ENCODE peak calls at places on chromosomes 11 and 22, in five cellular contexts. One of them, this sample, is unnamed.

GRCh38 chr11:69642549-69642912 is 1.6 kb downstream of the CCND1 start:
- DNase-seq in EL: no peak
- DNase-seq in activated CD4-positive, alpha-beta T cell treated with anti-CD3 and anti-CD28 coated beads, Interleukin-2, amount 50 U/mL, for 4 hours: peak; percentile 55
- DNase-seq in DMS79 treated with DMSO at 0.1 percent for 48 hours: no peak
- DNase-seq in T-helper 2 cell treated with Interferon-gamma antibody and Interleukin-4, amounts not matched to agents 5 μg/mL and 100 μg/mL, for 36 hours: peak; percentile 18
- DNase-seq in this sample: no peak

GRCh38 chr11:71446942-71447688 is 1.1 kb downstream of the DHCR7 start:
- DNase-seq in T-helper 2 cell treated with Interferon-gamma antibody and Interleukin-4, amounts not matched to agents 5 μg/mL and 100 μg/mL, for 36 hours: no peak
- DNase-seq in DMS79 treated with DMSO at 0.1 percent for 48 hours: peak; percentile 39
- DNase-seq in EL: peak; percentile 58
- DNase-seq in activated CD4-positive, alpha-beta T cell treated with anti-CD3 and anti-CD28 coated beads, Interleukin-2, amount 50 U/mL, for 4 hours: no peak
- DNase-seq in this sample: no peak

GRCh38 chr22:46377566-46378498 is 42.3 kb downstream of the TRMU start:
- DNase-seq in T-helper 2 cell treated with Interferon-gamma antibody and Interleukin-4, amounts not matched to agents 5 μg/mL and 100 μg/mL, for 36 hours: no peak
- DNase-seq in activated CD4-positive, alpha-beta T cell treated with anti-CD3 and anti-CD28 coated beads, Interleukin-2, amount 50 U/mL, for 4 hours: no peak
- DNase-seq in DMS79 treated with DMSO at 0.1 percent for 48 hours: peak; percentile 6
- DNase-seq in EL: peak; percentile 52
- DNase-seq in this sample: no peak

GRCh38 chr22:20305894-20306645 is 13.8 kb downstream of the DGCR6L start:
- DNase-seq in activated CD4-positive, alpha-beta T cell treated with anti-CD3 and anti-CD28 coated beads, Interleukin-2, amount 50 U/mL, for 4 hours: no peak
- DNase-seq in DMS79 treated with DMSO at 0.1 percent for 48 hours: no peak
- DNase-seq in T-helper 2 cell treated with Interferon-gamma antibody and Interleukin-4, amounts not matched to agents 5 μg/mL and 100 μg/mL, for 36 hours: no peak
- DNase-seq in EL: no peak
- DNase-seq in this sample: no peak

GRCh38 chr11:68125164-68125563 is 4.0 kb upstream of the CHKA start:
- DNase-seq in EL: no peak
- DNase-seq in T-helper 2 cell treated with Interferon-gamma antibody and Interleukin-4, amounts not matched to agents 5 μg/mL and 100 μg/mL, for 36 hours: no peak
- DNase-seq in activated CD4-positive, alpha-beta T cell treated with anti-CD3 and anti-CD28 coated beads, Interleukin-2, amount 50 U/mL, for 4 hours: no peak
- DNase-seq in DMS79 treated with DMSO at 0.1 percent for 48 hours: no peak
- DNase-seq in this sample: no peak

GRCh38 chr11:122210378-122210995 is 94.5 kb upstream of the BLID start:
- DNase-seq in EL: peak; percentile 35
- DNase-seq in T-helper 2 cell treated with Interferon-gamma antibody and Interleukin-4, amounts not matched to agents 5 μg/mL and 100 μg/mL, for 36 hours: no peak
- DNase-seq in DMS79 treated with DMSO at 0.1 percent for 48 hours: no peak
- DNase-seq in activated CD4-positive, alpha-beta T cell treated with anti-CD3 and anti-CD28 coated beads, Interleukin-2, amount 50 U/mL, for 4 hours: no peak
- DNase-seq in this sample: no peak

GRCh38 chr22:27885977-27886842 is 32.8 kb downstream of the PITPNB start:
- DNase-seq in EL: peak; percentile 92
- DNase-seq in activated CD4-positive, alpha-beta T cell treated with anti-CD3 and anti-CD28 coated beads, Interleukin-2, amount 50 U/mL, for 4 hours: peak; percentile 37
- DNase-seq in DMS79 treated with DMSO at 0.1 percent for 48 hours: no peak
- DNase-seq in T-helper 2 cell treated with Interferon-gamma antibody and Interleukin-4, amounts not matched to agents 5 μg/mL and 100 μg/mL, for 36 hours: no peak
- DNase-seq in this sample: peak; percentile 69

GRCh38 chr11:62122076-62122475 is 1.7 kb upstream of the INCENP start:
- DNase-seq in EL: no peak
- DNase-seq in DMS79 treated with DMSO at 0.1 percent for 48 hours: no peak
- DNase-seq in T-helper 2 cell treated with Interferon-gamma antibody and Interleukin-4, amounts not matched to agents 5 μg/mL and 100 μg/mL, for 36 hours: no peak
- DNase-seq in activated CD4-positive, alpha-beta T cell treated with anti-CD3 and anti-CD28 coated beads, Interleukin-2, amount 50 U/mL, for 4 hours: no peak
- DNase-seq in this sample: no peak

GRCh38 chr11:18203723-18204122 is 31.1 kb downstream of the MRGPRX4 start:
- DNase-seq in activated CD4-positive, alpha-beta T cell treated with anti-CD3 and anti-CD28 coated beads, Interleukin-2, amount 50 U/mL, for 4 hours: no peak
- DNase-seq in DMS79 treated with DMSO at 0.1 percent for 48 hours: no peak
- DNase-seq in EL: peak; percentile 47
- DNase-seq in T-helper 2 cell treated with Interferon-gamma antibody and Interleukin-4, amounts not matched to agents 5 μg/mL and 100 μg/mL, for 36 hours: no peak
- DNase-seq in this sample: no peak

GRCh38 chr11:9615031-9615451 is 41.6 kb downstream of the WEE1 start:
- DNase-seq in EL: no peak
- DNase-seq in DMS79 treated with DMSO at 0.1 percent for 48 hours: no peak
- DNase-seq in T-helper 2 cell treated with Interferon-gamma antibody and Interleukin-4, amounts not matched to agents 5 μg/mL and 100 μg/mL, for 36 hours: no peak
- DNase-seq in activated CD4-positive, alpha-beta T cell treated with anti-CD3 and anti-CD28 coated beads, Interleukin-2, amount 50 U/mL, for 4 hours: no peak
- DNase-seq in this sample: no peak

GRCh38 chr22:28779833-28780232 is 7.3 kb downstream of the CCDC117 start:
- DNase-seq in activated CD4-positive, alpha-beta T cell treated with anti-CD3 and anti-CD28 coated beads, Interleukin-2, amount 50 U/mL, for 4 hours: no peak
- DNase-seq in T-helper 2 cell treated with Interferon-gamma antibody and Interleukin-4, amounts not matched to agents 5 μg/mL and 100 μg/mL, for 36 hours: no peak
- DNase-seq in EL: no peak
- DNase-seq in DMS79 treated with DMSO at 0.1 percent for 48 hours: no peak
- DNase-seq in this sample: no peak

GRCh38 chr11:83865636-83866461 is 579.7 kb upstream of the CCDC90B start:
- DNase-seq in T-helper 2 cell treated with Interferon-gamma antibody and Interleukin-4, amounts not matched to agents 5 μg/mL and 100 μg/mL, for 36 hours: no peak
- DNase-seq in DMS79 treated with DMSO at 0.1 percent for 48 hours: no peak
- DNase-seq in activated CD4-positive, alpha-beta T cell treated with anti-CD3 and anti-CD28 coated beads, Interleukin-2, amount 50 U/mL, for 4 hours: no peak
- DNase-seq in EL: peak; percentile 6
- DNase-seq in this sample: no peak

GRCh38 chr11:126106929-126107328 is 44.3 kb upstream of the CDON start:
- DNase-seq in EL: no peak
- DNase-seq in T-helper 2 cell treated with Interferon-gamma antibody and Interleukin-4, amounts not matched to agents 5 μg/mL and 100 μg/mL, for 36 hours: no peak
- DNase-seq in DMS79 treated with DMSO at 0.1 percent for 48 hours: no peak
- DNase-seq in activated CD4-positive, alpha-beta T cell treated with anti-CD3 and anti-CD28 coated beads, Interleukin-2, amount 50 U/mL, for 4 hours: no peak
- DNase-seq in this sample: no peak

GRCh38 chr11:45158210-45158644 is 11.8 kb downstream of the PRDM11 start:
- DNase-seq in DMS79 treated with DMSO at 0.1 percent for 48 hours: no peak
- DNase-seq in EL: no peak
- DNase-seq in T-helper 2 cell treated with Interferon-gamma antibody and Interleukin-4, amounts not matched to agents 5 μg/mL and 100 μg/mL, for 36 hours: no peak
- DNase-seq in activated CD4-positive, alpha-beta T cell treated with anti-CD3 and anti-CD28 coated beads, Interleukin-2, amount 50 U/mL, for 4 hours: no peak
- DNase-seq in this sample: no peak

This sample was measured in AG09319.